ENCODE peak calls at places on chromosomes 4 and X, in nine cellular contexts. P is AG10803, W is iPS DF 6.9, V is fibroblast of the conjunctiva, U is HT-29, N is hepatocyte, O is T-cell, D is NCI-H2081 treated with DMSO at 0.1 percent for 48 hours, B is KBM-7. X is an unnamed sample.

GRCh38 chr4:185472063-185472542 is 570 bp upstream of the CCDC110 start:
- DNase-seq in U (no peak), N (no peak), V (no peak), P (no peak), O (no peak), W (no peak), B (no peak), D (no peak), X (no peak)

GRCh38 chr4:22962186-22962786 is 269.5 kb downstream of the GBA3 start:
- DNase-seq in O (no peak), V (no peak), P (peak), U (peak), D (no peak), B (peak), N (peak), W (peak), X (no peak)

GRCh38 chr4:186823989-186824388 is 100.3 kb upstream of the FAT1 start:
- DNase-seq in N (no peak), U (no peak), B (no peak), V (no peak), W (no peak), D (no peak), P (peak), O (no peak), X (no peak)

GRCh38 chrX:22043872-22044271 is 11.7 kb downstream of the PHEX start:
- DNase-seq in V (no peak), O (no peak), P (no peak), N (no peak), W (peak), U (no peak), B (no peak), D (no peak), X (peak)

GRCh38 chr4:120084327-120084726 is 17.7 kb upstream of the MAD2L1 start:
- DNase-seq in V (no peak), U (no peak), N (no peak), D (no peak), W (no peak), P (no peak), O (no peak), B (no peak), X (no peak)

GRCh38 chr4:53137468-53137867 is 228.4 kb downstream of the SCFD2 start:
- DNase-seq in N (no peak), U (no peak), B (no peak), W (no peak), D (no peak), V (no peak), O (no peak), P (no peak), X (no peak)

GRCh38 chr4:154559141-154559841 is 3.5 kb upstream of the FGB start:
- DNase-seq in N (peak), B (peak), U (peak), P (peak), O (no peak), W (peak), D (no peak), V (peak), X (no peak)

GRCh38 chrX:2385224-2385623 is 115.6 kb downstream of the DHRSX start:
- DNase-seq in B (no peak), D (no peak), P (peak), V (no peak), N (no peak), W (no peak), O (no peak), U (no peak), X (no peak)

GRCh38 chr4:188282620-188283232 is 143.5 kb downstream of the TRIML1 start:
- DNase-seq in V (no peak), P (no peak), U (no peak), D (no peak), W (no peak), O (no peak), B (no peak), N (peak), X (no peak)

GRCh38 chr4:150368667-150369066 is 213.3 kb upstream of the MAB21L2 start:
- DNase-seq in P (no peak), U (no peak), N (no peak), D (peak), V (no peak), O (no peak), B (no peak), W (no peak), X (no peak)

GRCh38 chr4:30753316-30753715 is 33.1 kb downstream of the PCDH7 start:
- DNase-seq in O (no peak), D (no peak), U (no peak), N (peak), P (no peak), B (no peak), V (no peak), W (no peak), X (no peak)

GRCh38 chr4:77820836-77821561 is 1.8 kb upstream of the CNOT6L start:
- DNase-seq in U (no peak), N (peak), P (peak), W (no peak), V (no peak), O (no peak), D (no peak), B (peak), X (peak)

GRCh38 chrX:387729-388128 is 1.0 kb upstream of the PPP2R3B start:
- DNase-seq in N (no peak), B (no peak), U (no peak), V (no peak), P (no peak), W (no peak), O (no peak), D (no peak), X (no peak)

GRCh38 chr4:870951-871350 is 45.0 kb upstream of the CPLX1 start:
- DNase-seq in O (no peak), D (no peak), W (no peak), V (no peak), U (no peak), B (no peak), N (no peak), P (no peak), X (no peak)

GRCh38 chr4:124275-125081 is at the start of gene ZNF718:
- DNase-seq in D (peak), N (peak), U (peak), O (peak), B (peak), P (peak), W (peak), V (peak), X (peak)

GRCh38 chr4:73902038-73902637 is 32.9 kb downstream of the CXCL1 start:
- DNase-seq in V (no peak), N (no peak), W (no peak), P (peak), B (no peak), O (no peak), D (no peak), U (no peak), X (no peak)

GRCh38 chr4:88219099-88219498 is 60.7 kb upstream of the ABCG2 start:
- DNase-seq in P (peak), D (peak), V (peak), O (no peak), B (peak), N (peak), W (no peak), U (peak), X (no peak)

GRCh38 chr4:159341486-159341885 is 238.6 kb downstream of the RAPGEF2 start:
- DNase-seq in V (peak), W (no peak), B (no peak), D (no peak), N (no peak), O (no peak), P (peak), U (no peak), X (no peak)

GRCh38 chr4:4327652-4328121 is 37.6 kb downstream of the ZBTB49 start:
- DNase-seq in B (peak), W (peak), U (peak), N (peak), P (peak), O (no peak), D (no peak), V (no peak), X (no peak)

GRCh38 chr4:142405021-142405991 is 440.8 kb downstream of the INPP4B start:
- DNase-seq in O (peak), B (peak), W (no peak), N (peak), U (peak), P (peak), V (peak), D (no peak), X (no peak)

X was measured in left lobe of liver.